ENCODE peak calls at places on chromosomes 2 and 18, in four cellular contexts. One of them, this sample, is unnamed.

GRCh38 chr2:70084973-70085710 is 2.1 kb upstream of the PCBP1 start:
- DNase-seq in HepG2: no peak
- DNase-seq in GM12878: peak
- DNase-seq in K562: peak
- DNase-seq in this sample: no peak

GRCh38 chr2:191202881-191203397 is 42.3 kb upstream of the MYO1B start:
- DNase-seq in HepG2: no peak
- DNase-seq in GM12878: no peak
- DNase-seq in K562: no peak
- DNase-seq in this sample: no peak

GRCh38 chr2:96869281-96869823 is 528 bp downstream of the SEMA4C start:
- DNase-seq in K562: peak
- DNase-seq in GM12878: no peak
- DNase-seq in HepG2: peak
- DNase-seq in this sample: peak

GRCh38 chr18:79245517-79246001 is 150.2 kb upstream of the NFATC1 start:
- DNase-seq in HepG2: no peak
- DNase-seq in GM12878: no peak
- DNase-seq in K562: no peak
- DNase-seq in this sample: no peak

GRCh38 chr18:74652392-74652988 is 54.8 kb downstream of the ZNF407 start:
- DNase-seq in HepG2: peak
- DNase-seq in GM12878: no peak
- DNase-seq in K562: peak
- DNase-seq in this sample: peak

GRCh38 chr2:44680983-44681481 is 260.5 kb upstream of the SIX3 start:
- DNase-seq in HepG2: no peak
- DNase-seq in K562: no peak
- DNase-seq in GM12878: no peak
- DNase-seq in this sample: no peak

GRCh38 chr2:18346364-18346763 is 214.1 kb downstream of the RDH14 start:
- DNase-seq in K562: no peak
- DNase-seq in HepG2: no peak
- DNase-seq in GM12878: no peak
- DNase-seq in this sample: no peak

GRCh38 chr2:184190725-184191124 is 407.6 kb upstream of the ZNF804A start:
- DNase-seq in HepG2: no peak
- DNase-seq in K562: no peak
- DNase-seq in GM12878: no peak
- DNase-seq in this sample: no peak

GRCh38 chr2:8416836-8417832 is 264.7 kb upstream of the ID2 start:
- DNase-seq in HepG2: peak
- DNase-seq in K562: no peak
- DNase-seq in GM12878: no peak
- DNase-seq in this sample: no peak

GRCh38 chr2:117128471-117128870 is 686.0 kb upstream of the DDX18 start:
- DNase-seq in K562: no peak
- DNase-seq in HepG2: peak
- DNase-seq in GM12878: no peak
- DNase-seq in this sample: no peak

GRCh38 chr2:214004463-214004862 is 406.4 kb upstream of the VWC2L start:
- DNase-seq in GM12878: no peak
- DNase-seq in HepG2: no peak
- DNase-seq in K562: no peak
- DNase-seq in this sample: no peak

GRCh38 chr2:200845669-200846325 is 18.7 kb downstream of the CLK1 start:
- DNase-seq in GM12878: no peak
- DNase-seq in HepG2: no peak
- DNase-seq in K562: no peak
- DNase-seq in this sample: no peak

GRCh38 chr18:76593838-76594237 is 98.8 kb upstream of the ZNF516 start:
- DNase-seq in GM12878: no peak
- DNase-seq in K562: no peak
- DNase-seq in HepG2: no peak
- DNase-seq in this sample: no peak

GRCh38 chr2:144988591-144988990 is 468.7 kb upstream of the ZEB2 start:
- DNase-seq in GM12878: no peak
- DNase-seq in K562: no peak
- DNase-seq in HepG2: no peak
- DNase-seq in this sample: no peak

GRCh38 chr18:56815926-56816325 is 164.8 kb downstream of the WDR7 start:
- DNase-seq in K562: no peak
- DNase-seq in GM12878: no peak
- DNase-seq in HepG2: peak
- DNase-seq in this sample: no peak

GRCh38 chr18:44625367-44625766 is 55.3 kb upstream of the SETBP1 start:
- DNase-seq in HepG2: no peak
- DNase-seq in GM12878: no peak
- DNase-seq in K562: no peak
- DNase-seq in this sample: no peak

GRCh38 chr2:112814278-112814677 is 22.3 kb downstream of the IL1B start:
- DNase-seq in K562: no peak
- DNase-seq in GM12878: no peak
- DNase-seq in HepG2: peak
- DNase-seq in this sample: no peak

GRCh38 chr2:161722547-161723503 is 98.6 kb downstream of the SLC4A10 start:
- DNase-seq in HepG2: no peak
- DNase-seq in K562: no peak
- DNase-seq in GM12878: no peak
- DNase-seq in this sample: no peak

GRCh38 chr2:136255648-136256461 is 137.9 kb upstream of the CXCR4 start:
- DNase-seq in HepG2: no peak
- DNase-seq in K562: no peak
- DNase-seq in GM12878: no peak
- DNase-seq in this sample: no peak

GRCh38 chr2:20350105-20350712 is 435 bp downstream of the PUM2 start:
- DNase-seq in GM12878: no peak
- DNase-seq in K562: peak
- DNase-seq in HepG2: peak
- DNase-seq in this sample: peak

GRCh38 chr2:122713800-122714199 is 958.3 kb downstream of the TSN start:
- DNase-seq in GM12878: no peak
- DNase-seq in K562: no peak
- DNase-seq in HepG2: no peak
- DNase-seq in this sample: no peak

GRCh38 chr2:100940240-100940639 is 61.8 kb upstream of the RPL31 start:
- DNase-seq in HepG2: no peak
- DNase-seq in GM12878: no peak
- DNase-seq in K562: no peak
- DNase-seq in this sample: no peak

GRCh38 chr2:19009510-19009909 is 348.9 kb downstream of the OSR1 start:
- DNase-seq in GM12878: no peak
- DNase-seq in K562: no peak
- DNase-seq in HepG2: no peak
- DNase-seq in this sample: no peak

GRCh38 chr2:18066894-18067293 is 188.4 kb downstream of the KCNS3 start:
- DNase-seq in K562: no peak
- DNase-seq in HepG2: no peak
- DNase-seq in GM12878: no peak
- DNase-seq in this sample: no peak

GRCh38 chr2:219060821-219061791 is at the start of gene IHH:
- DNase-seq in K562: no peak
- DNase-seq in HepG2: no peak
- DNase-seq in GM12878: no peak
- DNase-seq in this sample: peak

GRCh38 chr2:219985017-219985416 is 357.6 kb downstream of the SLC4A3 start:
- DNase-seq in K562: no peak
- DNase-seq in HepG2: no peak
- DNase-seq in GM12878: no peak
- DNase-seq in this sample: no peak

DNA sequence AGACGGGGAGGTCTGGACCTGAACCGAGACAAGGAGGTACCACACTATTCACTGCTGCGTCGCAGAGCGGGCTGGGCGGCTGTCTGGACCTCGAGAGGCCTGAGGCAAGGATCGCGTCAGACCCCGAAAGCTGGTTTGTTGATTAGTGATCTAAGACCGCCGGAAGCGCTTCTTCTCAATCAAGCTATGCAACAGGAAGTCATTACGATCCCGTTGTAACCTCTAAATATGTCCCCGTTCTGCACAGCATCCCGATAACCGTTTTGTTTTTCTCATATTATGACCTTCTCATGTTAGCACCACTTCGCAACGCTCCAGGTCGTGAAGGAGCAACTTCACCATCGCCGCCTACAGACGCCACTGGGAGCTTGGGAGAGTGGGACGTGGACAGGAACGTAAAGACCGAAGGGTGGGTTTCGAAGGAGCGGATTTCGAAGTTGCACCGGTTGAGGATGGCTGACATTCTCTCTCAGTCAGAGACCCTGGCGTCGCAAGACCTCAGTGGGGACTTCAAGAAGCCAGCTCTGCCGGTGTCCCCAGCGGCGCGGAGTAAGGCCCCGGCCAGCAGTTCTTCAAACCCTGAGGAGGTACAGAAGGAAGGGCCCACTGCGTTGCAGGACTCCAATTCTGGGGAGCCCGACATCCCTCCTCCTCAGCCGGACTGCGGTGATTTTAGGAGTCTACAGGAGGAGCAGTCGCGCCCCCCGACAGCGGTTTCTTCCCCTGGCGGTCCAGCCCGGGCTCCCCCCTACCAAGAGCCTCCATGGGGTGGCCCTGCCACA is at the start of the genes SLC4A1AP and SUPT7L:
- DNase-seq in K562: peak
- DNase-seq in HepG2: peak
- DNase-seq in GM12878: peak
- DNase-seq in this sample: peak
- TF ChIP-seq TARDBP in K562: peak
- TF ChIP-seq TARDBP in HepG2: peak
- TF ChIP-seq TARDBP in GM12878: peak
- TF ChIP-seq TARDBP in this sample: peak

GRCh38 chr2:134405641-134406081 is 151.8 kb downstream of the MGAT5 start:
- DNase-seq in GM12878: no peak
- DNase-seq in HepG2: no peak
- DNase-seq in K562: no peak
- DNase-seq in this sample: no peak
- TF ChIP-seq FOXK2 in GM12878: no peak
- TF ChIP-seq FOXK2 in HepG2: no peak
- TF ChIP-seq FOXK2 in K562: no peak
- TF ChIP-seq FOXK2 in this sample: no peak

GRCh38 chr2:232386740-232387450 is 8.3 kb downstream of the ALPP start:
- DNase-seq in GM12878: no peak
- DNase-seq in HepG2: no peak
- DNase-seq in K562: no peak
- DNase-seq in this sample: no peak
- TF ChIP-seq TARDBP in GM12878: no peak
- TF ChIP-seq TARDBP in HepG2: no peak
- TF ChIP-seq TARDBP in K562: no peak
- TF ChIP-seq TARDBP in this sample: no peak

DNA sequence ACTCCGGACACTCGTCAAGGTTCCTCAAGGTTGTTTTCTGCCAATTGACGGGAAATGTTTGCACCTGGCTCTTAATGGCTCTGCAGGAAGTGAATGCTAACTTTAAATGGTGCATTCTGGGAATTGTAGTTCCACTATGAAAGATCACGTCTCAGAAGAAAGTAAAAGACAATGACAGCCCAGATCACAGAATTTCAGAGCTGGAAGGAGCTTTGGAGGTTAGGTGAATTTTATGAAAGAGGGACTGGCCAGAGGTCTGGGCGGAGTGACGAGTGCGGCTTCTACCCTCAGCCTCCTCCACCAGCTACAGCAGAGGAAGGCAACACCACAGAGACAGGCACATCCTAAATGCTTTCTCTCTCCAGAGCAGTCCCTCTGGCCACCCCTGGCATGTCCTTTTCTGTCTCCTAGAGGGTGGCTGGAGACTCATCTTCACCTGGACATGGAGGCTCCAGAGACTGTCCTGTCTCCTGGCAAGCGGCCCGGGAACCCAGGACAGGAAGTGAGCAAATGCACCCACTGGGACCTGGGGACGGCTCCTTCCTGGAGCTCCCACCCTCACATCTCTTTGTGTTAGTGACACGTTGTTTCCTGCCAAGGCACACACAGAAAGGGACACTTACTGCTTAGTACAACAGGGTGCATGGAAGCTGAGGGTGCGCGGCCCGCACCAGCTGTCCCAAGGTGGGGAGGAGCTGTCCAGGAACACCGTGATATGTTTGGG is 19.4 kb downstream of the THAP4 start:
- DNase-seq in K562: no peak
- DNase-seq in GM12878: peak
- DNase-seq in HepG2: no peak
- DNase-seq in this sample: no peak
- TF ChIP-seq FOXK2 in K562: no peak
- TF ChIP-seq FOXK2 in GM12878: no peak
- TF ChIP-seq FOXK2 in HepG2: no peak
- TF ChIP-seq FOXK2 in this sample: no peak

DNA sequence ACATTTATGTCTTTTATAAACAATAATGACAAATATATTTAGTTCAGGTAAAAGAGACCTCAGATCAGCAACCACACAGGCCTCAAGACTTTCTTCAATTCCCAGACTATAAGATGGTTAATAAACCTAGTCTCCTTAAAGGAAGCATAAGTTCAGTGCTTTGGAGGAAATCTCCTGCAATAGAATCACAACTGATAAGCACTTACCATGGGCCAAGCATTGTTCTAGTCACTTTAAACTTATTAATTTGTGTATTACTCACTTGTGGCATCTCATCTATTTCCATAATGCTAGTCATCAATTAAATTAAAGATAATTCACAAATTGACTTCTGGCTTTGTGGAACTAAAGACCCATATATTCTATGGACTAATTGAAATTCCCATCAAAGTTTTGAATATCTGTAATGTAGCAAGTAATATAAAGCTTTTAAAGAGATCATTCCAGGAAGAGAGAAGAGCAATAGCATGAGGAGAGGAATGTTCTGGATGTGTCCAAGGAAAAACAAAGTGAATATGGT is 42.2 kb downstream of the COL3A1 start:
- DNase-seq in K562: no peak
- DNase-seq in GM12878: no peak
- DNase-seq in HepG2: no peak
- DNase-seq in this sample: no peak
- TF ChIP-seq TARDBP in K562: no peak
- TF ChIP-seq TARDBP in GM12878: no peak
- TF ChIP-seq TARDBP in HepG2: no peak
- TF ChIP-seq TARDBP in this sample: no peak

GRCh38 chr2:150060341-150060740 is 427.1 kb downstream of the RND3 start:
- DNase-seq in K562: no peak
- DNase-seq in HepG2: no peak
- DNase-seq in GM12878: no peak
- DNase-seq in this sample: no peak
- TF ChIP-seq FOXK2 in K562: no peak
- TF ChIP-seq FOXK2 in HepG2: no peak
- TF ChIP-seq FOXK2 in GM12878: no peak
- TF ChIP-seq FOXK2 in this sample: no peak

DNA sequence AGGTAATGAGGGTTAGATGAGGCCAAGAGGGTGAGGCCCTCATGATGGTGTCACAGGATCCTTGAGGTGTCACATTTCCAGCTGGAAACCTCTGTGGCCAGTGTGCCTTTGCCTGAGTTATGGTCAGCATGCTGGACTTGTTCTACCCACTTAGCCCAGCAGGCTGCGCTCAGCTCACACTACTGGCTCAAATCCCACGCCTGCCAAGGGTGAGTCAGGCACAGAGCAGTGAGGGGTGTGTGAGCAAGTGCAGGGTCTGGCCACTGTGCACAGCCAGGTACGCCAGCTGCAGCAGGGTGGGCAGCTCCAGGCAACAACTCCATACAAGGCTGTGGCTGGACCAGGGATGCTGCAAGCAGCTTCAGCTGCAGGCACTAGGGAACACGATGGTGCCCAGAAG is 616.6 kb upstream of the FSHR start:
- DNase-seq in HepG2: peak
- DNase-seq in K562: no peak
- DNase-seq in GM12878: no peak
- DNase-seq in this sample: peak
- TF ChIP-seq TARDBP in HepG2: no peak
- TF ChIP-seq TARDBP in K562: no peak
- TF ChIP-seq TARDBP in GM12878: no peak
- TF ChIP-seq TARDBP in this sample: no peak

GRCh38 chr2:210966330-210966729 is 409.9 kb downstream of the CPS1 start:
- DNase-seq in K562: no peak
- DNase-seq in HepG2: peak
- DNase-seq in GM12878: no peak
- DNase-seq in this sample: no peak
- TF ChIP-seq FOXK2 in K562: no peak
- TF ChIP-seq FOXK2 in HepG2: no peak
- TF ChIP-seq FOXK2 in GM12878: no peak
- TF ChIP-seq FOXK2 in this sample: no peak